ENCODE peak calls at places on chromosomes 12 and 14, in four cellular contexts. One of them, this sample, is unnamed.

GRCh38 chr12:72083096-72083825 is 144.6 kb downstream of the TPH2 start:
- DNase-seq in stimulated activated CD4-positive, alpha-beta T cell treated with anti-CD3 and anti-CD28 coated beads, Interleukin-4, amount 100 ng/mL, for 48 hours: no peak
- DNase-seq in stimulated activated CD8-positive, alpha-beta memory T cell treated with anti-CD3 and anti-CD28 coated beads, Interleukin-2, amount 100 ng/mL, for 1 hour: no peak
- DNase-seq in right cardiac atrium: no peak
- DNase-seq in this sample: no peak

GRCh38 chr14:87286826-87287225 is 706.2 kb downstream of the GALC start:
- DNase-seq in stimulated activated CD8-positive, alpha-beta memory T cell treated with anti-CD3 and anti-CD28 coated beads, Interleukin-2, amount 100 ng/mL, for 1 hour: no peak
- DNase-seq in stimulated activated CD4-positive, alpha-beta T cell treated with anti-CD3 and anti-CD28 coated beads, Interleukin-4, amount 100 ng/mL, for 48 hours: no peak
- DNase-seq in right cardiac atrium: no peak
- DNase-seq in this sample: no peak

GRCh38 chr12:63795944-63796343 is 16.2 kb downstream of the RXYLT1 start:
- DNase-seq in stimulated activated CD4-positive, alpha-beta T cell treated with anti-CD3 and anti-CD28 coated beads, Interleukin-4, amount 100 ng/mL, for 48 hours: no peak
- DNase-seq in right cardiac atrium: no peak
- DNase-seq in stimulated activated CD8-positive, alpha-beta memory T cell treated with anti-CD3 and anti-CD28 coated beads, Interleukin-2, amount 100 ng/mL, for 1 hour: no peak
- DNase-seq in this sample: no peak

GRCh38 chr12:105920161-105920684 is 218.5 kb downstream of the NUAK1 start:
- DNase-seq in stimulated activated CD8-positive, alpha-beta memory T cell treated with anti-CD3 and anti-CD28 coated beads, Interleukin-2, amount 100 ng/mL, for 1 hour: no peak
- DNase-seq in stimulated activated CD4-positive, alpha-beta T cell treated with anti-CD3 and anti-CD28 coated beads, Interleukin-4, amount 100 ng/mL, for 48 hours: no peak
- DNase-seq in right cardiac atrium: peak
- DNase-seq in this sample: no peak

GRCh38 chr14:24136684-24137528 is 912 bp downstream of the PSME1 start:
- DNase-seq in right cardiac atrium: no peak
- DNase-seq in stimulated activated CD4-positive, alpha-beta T cell treated with anti-CD3 and anti-CD28 coated beads, Interleukin-4, amount 100 ng/mL, for 48 hours: no peak
- DNase-seq in stimulated activated CD8-positive, alpha-beta memory T cell treated with anti-CD3 and anti-CD28 coated beads, Interleukin-2, amount 100 ng/mL, for 1 hour: no peak
- DNase-seq in this sample: no peak

GRCh38 chr14:80956105-80956504 is 684 bp downstream of the TSHR start:
- DNase-seq in stimulated activated CD4-positive, alpha-beta T cell treated with anti-CD3 and anti-CD28 coated beads, Interleukin-4, amount 100 ng/mL, for 48 hours: no peak
- DNase-seq in stimulated activated CD8-positive, alpha-beta memory T cell treated with anti-CD3 and anti-CD28 coated beads, Interleukin-2, amount 100 ng/mL, for 1 hour: no peak
- DNase-seq in right cardiac atrium: no peak
- DNase-seq in this sample: no peak

GRCh38 chr12:2082321-2082720 is 29.5 kb downstream of the CACNA1C start:
- DNase-seq in stimulated activated CD8-positive, alpha-beta memory T cell treated with anti-CD3 and anti-CD28 coated beads, Interleukin-2, amount 100 ng/mL, for 1 hour: no peak
- DNase-seq in stimulated activated CD4-positive, alpha-beta T cell treated with anti-CD3 and anti-CD28 coated beads, Interleukin-4, amount 100 ng/mL, for 48 hours: no peak
- DNase-seq in right cardiac atrium: no peak
- DNase-seq in this sample: no peak

GRCh38 chr12:53159195-53159834 is 21.2 kb upstream of the ZNF740 start:
- DNase-seq in stimulated activated CD4-positive, alpha-beta T cell treated with anti-CD3 and anti-CD28 coated beads, Interleukin-4, amount 100 ng/mL, for 48 hours: peak
- DNase-seq in right cardiac atrium: peak
- DNase-seq in stimulated activated CD8-positive, alpha-beta memory T cell treated with anti-CD3 and anti-CD28 coated beads, Interleukin-2, amount 100 ng/mL, for 1 hour: peak
- DNase-seq in this sample: peak

GRCh38 chr12:66965613-66966012 is 286.7 kb upstream of the GRIP1 start:
- DNase-seq in stimulated activated CD4-positive, alpha-beta T cell treated with anti-CD3 and anti-CD28 coated beads, Interleukin-4, amount 100 ng/mL, for 48 hours: no peak
- DNase-seq in right cardiac atrium: no peak
- DNase-seq in stimulated activated CD8-positive, alpha-beta memory T cell treated with anti-CD3 and anti-CD28 coated beads, Interleukin-2, amount 100 ng/mL, for 1 hour: no peak
- DNase-seq in this sample: no peak

GRCh38 chr12:40145896-40146295 is 40.0 kb upstream of the SLC2A13 start:
- DNase-seq in right cardiac atrium: no peak
- DNase-seq in stimulated activated CD8-positive, alpha-beta memory T cell treated with anti-CD3 and anti-CD28 coated beads, Interleukin-2, amount 100 ng/mL, for 1 hour: no peak
- DNase-seq in stimulated activated CD4-positive, alpha-beta T cell treated with anti-CD3 and anti-CD28 coated beads, Interleukin-4, amount 100 ng/mL, for 48 hours: no peak
- DNase-seq in this sample: no peak

GRCh38 chr12:108175310-108175709 is 46.2 kb downstream of the WSCD2 start:
- DNase-seq in right cardiac atrium: no peak
- DNase-seq in stimulated activated CD4-positive, alpha-beta T cell treated with anti-CD3 and anti-CD28 coated beads, Interleukin-4, amount 100 ng/mL, for 48 hours: no peak
- DNase-seq in stimulated activated CD8-positive, alpha-beta memory T cell treated with anti-CD3 and anti-CD28 coated beads, Interleukin-2, amount 100 ng/mL, for 1 hour: no peak
- DNase-seq in this sample: no peak

GRCh38 chr14:105487986-105488777 is 1.5 kb downstream of the CRIP1 start:
- DNase-seq in stimulated activated CD8-positive, alpha-beta memory T cell treated with anti-CD3 and anti-CD28 coated beads, Interleukin-2, amount 100 ng/mL, for 1 hour: no peak
- DNase-seq in stimulated activated CD4-positive, alpha-beta T cell treated with anti-CD3 and anti-CD28 coated beads, Interleukin-4, amount 100 ng/mL, for 48 hours: no peak
- DNase-seq in right cardiac atrium: peak
- DNase-seq in this sample: no peak

GRCh38 chr12:85794551-85794950 is 41.7 kb downstream of the RASSF9 start:
- DNase-seq in right cardiac atrium: no peak
- DNase-seq in stimulated activated CD4-positive, alpha-beta T cell treated with anti-CD3 and anti-CD28 coated beads, Interleukin-4, amount 100 ng/mL, for 48 hours: no peak
- DNase-seq in stimulated activated CD8-positive, alpha-beta memory T cell treated with anti-CD3 and anti-CD28 coated beads, Interleukin-2, amount 100 ng/mL, for 1 hour: no peak
- DNase-seq in this sample: no peak